ENCODE peak calls at places on chromosomes 16 and 17, in ten cellular contexts. S, O, U, I, H, D, Z, T, Y and L are unnamed samples.

GRCh38 chr17:1413281-1413791 is 13.3 kb upstream of the YWHAE start:
- DNase-seq in I (no peak), Z (peak; percentile 86), O (no peak), T (peak; percentile 80), H (no peak), D (peak; percentile 54), U (peak; percentile 97), S (peak; percentile 73), Y (peak; percentile 95), L (no peak)

GRCh38 chr16:66481943-66482390 is 54.9 kb downstream of the BEAN1 start:
- DNase-seq in D (no peak), U (no peak), T (no peak), Y (peak; percentile 8), H (no peak), O (no peak), S (no peak), Z (no peak), I (no peak), L (no peak)

GRCh38 chr16:84479716-84480450 is 24.6 kb downstream of the MEAK7 start:
- DNase-seq in O (no peak), D (no peak), U (no peak), Y (no peak), S (no peak), T (no peak), I (no peak), Z (no peak), H (no peak), L (no peak)

GRCh38 chr16:72013888-72014538 is 5.5 kb downstream of the DHODH start:
- DNase-seq in T (peak; percentile 3), U (no peak), S (no peak), Z (no peak), O (no peak), Y (no peak), I (no peak), D (no peak), H (no peak), L (no peak)

GRCh38 chr16:714558-715447 is at the start of gene METRN:
- DNase-seq in H (peak; percentile 93), D (peak; percentile 92), T (peak; percentile 65), I (peak; percentile 72), U (peak; percentile 78), Z (peak; percentile 78), O (peak; percentile 86), S (peak; percentile 97), Y (peak; percentile 100), L (peak; percentile 96)

GRCh38 chr16:85523602-85524364 is 89.3 kb upstream of the GSE1 start:
- DNase-seq in T (peak; percentile 20), H (no peak), S (no peak), D (peak; percentile 66), O (peak; percentile 79), Z (peak; percentile 45), I (no peak), Y (peak; percentile 95), U (no peak), L (no peak)

GRCh38 chr16:12318661-12319463 is 342.3 kb downstream of the SNX29 start:
- DNase-seq in H (no peak), T (no peak), Y (no peak), U (no peak), Z (peak; percentile 24), S (peak; percentile 18), I (no peak), O (no peak), D (no peak), L (no peak)

GRCh38 chr16:85164838-85165516 is 52.7 kb upstream of the CIBAR2 start:
- DNase-seq in I (no peak), T (no peak), O (no peak), Z (no peak), H (no peak), Y (peak; percentile 30), U (no peak), S (no peak), D (no peak), L (no peak)

GRCh38 chr17:55668581-55668980 is 54.1 kb downstream of the TMEM100 start:
- DNase-seq in U (no peak), O (no peak), D (no peak), Z (no peak), I (no peak), H (no peak), T (no peak), S (no peak), Y (no peak), L (no peak)

GRCh38 chr17:81939881-81940385 is 2.8 kb upstream of the PYCR1 start:
- DNase-seq in Y (no peak), Z (no peak), T (no peak), I (no peak), H (no peak), S (peak; percentile 75), D (no peak), U (no peak), O (no peak), L (no peak)

GRCh38 chr17:27233059-27233458 is 60.9 kb upstream of the WSB1 start:
- DNase-seq in T (no peak), S (no peak), U (no peak), O (no peak), Z (no peak), D (no peak), Y (no peak), I (no peak), H (no peak), L (no peak)

GRCh38 chr17:6491071-6491700 is 46.9 kb downstream of the PIMREG start:
- DNase-seq in I (no peak), Z (no peak), T (no peak), U (no peak), D (no peak), S (no peak), Y (no peak), H (no peak), O (peak; percentile 74), L (no peak)

DNA sequence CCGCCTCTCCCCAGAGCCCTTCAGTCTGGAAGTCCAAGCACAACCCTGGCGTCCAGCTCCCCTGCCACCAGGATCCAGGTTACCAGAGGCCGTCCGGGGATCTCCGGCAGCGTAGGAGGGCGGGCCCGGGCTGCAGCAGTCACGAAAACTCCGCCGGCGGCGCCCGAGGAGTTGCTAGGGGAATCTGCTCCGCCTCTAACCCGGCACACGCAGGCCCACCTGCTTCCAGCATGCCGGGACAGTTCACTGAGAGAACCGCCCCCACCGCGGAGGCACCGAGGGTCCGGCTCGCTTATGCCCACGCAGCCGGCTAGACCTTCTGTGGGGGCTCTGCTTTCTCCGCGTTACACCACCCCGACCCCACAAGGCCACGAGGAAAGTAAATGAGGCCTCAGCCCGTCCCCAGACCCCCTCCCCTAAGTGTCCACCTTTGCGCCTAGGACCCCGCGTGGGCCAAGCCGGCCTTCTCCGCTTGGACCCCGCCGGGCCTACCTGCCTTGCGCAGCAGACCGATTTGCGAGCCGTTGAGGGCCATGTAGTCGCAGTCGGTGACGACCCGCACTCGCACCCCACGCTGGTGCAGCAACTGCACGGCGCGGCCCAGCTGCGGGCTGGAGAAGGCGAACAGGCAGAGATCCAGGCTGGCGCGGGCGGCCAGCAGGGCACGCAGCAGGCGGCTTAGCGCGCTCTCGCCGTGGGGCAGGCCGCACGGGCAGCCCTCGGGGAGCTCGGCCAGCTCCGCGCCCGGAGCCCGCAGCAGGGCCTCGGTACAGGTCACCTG is 575 bp downstream of the PLD6 start:
- DNase-seq in S (peak; percentile 88), T (peak; percentile 30), D (peak; percentile 80), I (peak; percentile 84), Y (peak; percentile 95), H (peak; percentile 62), Z (peak; percentile 21), U (peak; percentile 41), O (peak; percentile 59), L (no peak)
- H3K27ac ChIP-seq in S (peak overlapping the region; percentile 44), T (no peak overlapping the region), D (no peak overlapping the region), I (peak overlapping the region; percentile 38), Y (peak overlapping the region; percentile 28), H (peak overlapping the region; percentile 59), Z (no peak overlapping the region), U (no peak overlapping the region), O (no peak overlapping the region), L (no peak overlapping the region)

GRCh38 chr17:413016-413350 is 60.4 kb upstream of the RPH3AL start:
- DNase-seq in I (no peak), U (no peak), T (no peak), Z (no peak), H (no peak), D (no peak), Y (no peak), S (no peak), O (no peak), L (no peak)

GRCh38 chr17:409848-410673 is 57.5 kb upstream of the RPH3AL start:
- DNase-seq in O (peak; percentile 100), U (peak; percentile 100), Z (peak; percentile 98), H (peak; percentile 99), T (peak; percentile 84), S (peak; percentile 100), Y (peak; percentile 99), I (peak; percentile 100), D (peak; percentile 98), L (peak; percentile 99)

GRCh38 chr17:410674-411401 is 58.2 kb upstream of the RPH3AL start:
- DNase-seq in H (peak; percentile 84), Z (peak; percentile 12), O (peak; percentile 61), T (peak; percentile 21), S (peak; percentile 57), D (peak; percentile 48), I (no peak), Y (peak; percentile 87), U (peak; percentile 17), L (peak; percentile 82)

GRCh38 chr17:412211-413015 is 59.8 kb upstream of the RPH3AL start:
- DNase-seq in Z (peak; percentile 64), S (peak; percentile 82), D (peak; percentile 73), H (peak; percentile 68), U (peak; percentile 52), Y (peak; percentile 91), I (peak; percentile 52), O (no peak), T (peak; percentile 31), L (peak; percentile 86)

GRCh38 chr17:411416-412120 is 59.0 kb upstream of the RPH3AL start:
- DNase-seq in O (no peak), H (no peak), Z (no peak), U (no peak), D (no peak), Y (no peak), I (no peak), T (no peak), S (peak; percentile 12), L (no peak)
- H2AFZ ChIP-seq in O (no peak overlapping the region), H (no peak overlapping the region), Z (peak overlapping the region; percentile 52), U (no peak overlapping the region), D (no peak overlapping the region), Y (no peak overlapping the region), I (no peak overlapping the region), T (no peak overlapping the region), S (peak overlapping the region; percentile 6), L (no peak overlapping the region)

GRCh38 chr16:88922114-88922825 is 54.7 kb downstream of the CBFA2T3 start:
- DNase-seq in O (peak; percentile 85), H (no peak), U (peak; percentile 75), Y (peak; percentile 98), S (peak; percentile 87), Z (peak; percentile 39), I (no peak), T (peak; percentile 61), D (no peak), L (no peak)
- H3K4me1 ChIP-seq in O (no peaks in the 10 kb centered on the region), H (no peaks in the 10 kb centered on the region), U (peaks cover 27% of the 10 kb centered on the region), Y (peaks cover 21% of the 10 kb centered on the region), S (peaks cover 16% of the 10 kb centered on the region), Z (peaks cover 10% of the 10 kb centered on the region), I (no peaks in the 10 kb centered on the region), T (peaks cover 27% of the 10 kb centered on the region), D (peaks cover 18% of the 10 kb centered on the region), L (peaks cover 3% of the 10 kb centered on the region)

DNA sequence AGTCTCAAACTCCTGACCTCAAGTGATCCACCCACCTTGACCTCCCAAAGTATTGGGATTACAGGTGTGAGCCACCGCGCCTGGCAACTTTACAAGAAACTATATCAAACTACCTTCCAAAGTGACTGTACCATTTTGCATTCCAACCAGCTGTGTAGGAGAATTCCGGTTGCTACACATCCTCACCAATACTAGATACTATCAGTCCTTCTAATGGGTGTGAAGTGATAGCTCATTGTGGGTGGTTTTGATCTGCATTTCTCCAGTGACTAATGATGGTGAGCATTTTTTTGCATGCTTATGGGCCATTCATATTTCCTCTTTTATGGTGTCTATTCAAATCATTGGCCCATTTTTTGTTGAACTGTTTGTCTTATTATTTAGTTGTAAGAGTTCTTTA is 37.7 kb downstream of the SCNN1B start:
- DNase-seq in U (no peak), O (no peak), Z (no peak), I (no peak), D (no peak), H (no peak), S (no peak), T (no peak), Y (no peak), L (no peak)
- H3K27ac ChIP-seq in U (no peak overlapping the region), O (no peak overlapping the region), Z (no peak overlapping the region), I (no peak overlapping the region), D (no peak overlapping the region), H (no peak overlapping the region), S (no peak overlapping the region), T (no peak overlapping the region), Y (no peak overlapping the region), L (no peak overlapping the region)